ENCODE peak calls at places on chromosomes 4 and X, in five cellular contexts. T, N, E, K and W are unnamed samples.
A peak's percentile ranks its signal among the peaks of the same experiment; 100 is the strongest.

GRCh38 chr4:10173754-10174749 is 57.5 kb upstream of the WDR1 start:
- DNase-seq in T (no peak), N (no peak), E (no peak), K (no peak), W (no peak)

GRCh38 chrX:103211012-103211715 is 3.7 kb upstream of the BEX4 start:
- DNase-seq in T (peak; percentile 33), N (peak; percentile 60), E (no peak), K (peak; percentile 51), W (peak; percentile 53)

GRCh38 chr4:83599183-83599582 is 63.3 kb downstream of the GPAT3 start:
- DNase-seq in T (no peak), N (peak; percentile 59), E (no peak), K (peak; percentile 49), W (peak; percentile 57)

GRCh38 chrX:11423362-11423818 is 130.2 kb downstream of the AMELX start:
- DNase-seq in T (no peak), N (peak; percentile 92), E (no peak), K (peak; percentile 76), W (peak; percentile 85)

GRCh38 chr4:33924239-33924638 is 2320.1 kb downstream of the ARAP2 start:
- DNase-seq in T (no peak), N (peak; percentile 85), E (no peak), K (peak; percentile 74), W (peak; percentile 84)

GRCh38 chr4:134777626-134778025 is 576.0 kb upstream of the PABPC4L start:
- DNase-seq in T (no peak), N (no peak), E (no peak), K (peak; percentile 5), W (no peak)

GRCh38 chr4:74252933-74253332 is 55.3 kb upstream of the EPGN start:
- DNase-seq in T (no peak), N (no peak), E (no peak), K (no peak), W (no peak)

GRCh38 chrX:153873282-153874090 is 12.5 kb downstream of the L1CAM start:
- DNase-seq in T (no peak), N (no peak), E (no peak), K (no peak), W (no peak)

GRCh38 chr4:181143241-181143854 is 1099.9 kb upstream of the TENM3 start:
- DNase-seq in T (peak; percentile 24), N (peak; percentile 78), E (peak; percentile 81), K (peak; percentile 77), W (peak; percentile 73)

GRCh38 chr4:140635606-140636005 is 66.8 kb upstream of the UCP1 start:
- DNase-seq in T (no peak), N (no peak), E (no peak), K (peak; percentile 9), W (no peak)

GRCh38 chrX:19670854-19671620 is 155.7 kb upstream of the MAP3K15 start:
- DNase-seq in T (no peak), N (peak; percentile 87), E (peak; percentile 43), K (peak; percentile 84), W (peak; percentile 77)

GRCh38 chrX:132401935-132402334 is 86.9 kb downstream of the MBNL3 start:
- DNase-seq in T (no peak), N (no peak), E (no peak), K (peak; percentile 35), W (no peak)

GRCh38 chrX:141902366-141902765 is 1.3 kb upstream of the MAGEC1 start:
- DNase-seq in T (no peak), N (no peak), E (no peak), K (no peak), W (no peak)

GRCh38 chrX:23292979-23293651 is 41.5 kb upstream of the PTCHD1 start:
- DNase-seq in T (no peak), N (no peak), E (peak; percentile 44), K (peak; percentile 62), W (no peak)

GRCh38 chr4:86358176-86358701 is 1.6 kb downstream of the MAPK10 start:
- DNase-seq in T (no peak), N (no peak), E (peak; percentile 46), K (no peak), W (peak; percentile 68)

GRCh38 chr4:119835511-119835910 is 206.9 kb upstream of the PDE5A start:
- DNase-seq in T (no peak), N (peak; percentile 46), E (no peak), K (peak; percentile 35), W (peak; percentile 97)

GRCh38 chr4:8590546-8590880 is 2.1 kb upstream of the CPZ start:
- DNase-seq in T (no peak), N (no peak), E (no peak), K (no peak), W (no peak)

GRCh38 chr4:3822230-3822947 is 56.2 kb downstream of the ADRA2C start:
- DNase-seq in T (no peak), N (no peak), E (no peak), K (peak; percentile 2), W (peak; percentile 7)

GRCh38 chr4:122142687-122143086 is 9.4 kb upstream of the BLTP1 start:
- DNase-seq in T (no peak), N (no peak), E (no peak), K (no peak), W (no peak)

GRCh38 chr4:182789588-182789987 is 127.6 kb downstream of the DCTD start:
- DNase-seq in T (no peak), N (no peak), E (no peak), K (no peak), W (no peak)

DNA sequence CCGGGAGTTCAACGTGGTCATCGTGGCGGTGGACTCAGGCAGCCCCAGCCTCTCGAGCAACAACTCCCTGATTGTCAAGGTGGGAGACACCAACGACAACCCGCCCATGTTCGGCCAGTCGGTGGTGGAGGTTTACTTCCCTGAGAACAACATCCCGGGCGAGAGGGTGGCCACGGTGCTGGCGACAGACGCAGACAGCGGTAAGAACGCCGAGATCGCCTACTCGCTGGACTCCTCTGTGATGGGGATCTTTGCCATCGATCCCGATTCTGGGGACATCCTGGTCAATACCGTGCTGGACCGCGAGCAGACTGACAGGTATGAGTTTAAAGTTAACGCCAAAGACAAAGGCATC is 2.7 kb downstream of the PCDH7 start:
- DNase-seq in T (no peak), N (no peak), E (no peak), K (no peak), W (no peak)
- H3K4me3 ChIP-seq in T (no peak overlapping the region), N (no peak overlapping the region), E (peak overlapping the region; percentile 58), K (peak overlapping the region; percentile 49), W (peak overlapping the region; percentile 53)

DNA sequence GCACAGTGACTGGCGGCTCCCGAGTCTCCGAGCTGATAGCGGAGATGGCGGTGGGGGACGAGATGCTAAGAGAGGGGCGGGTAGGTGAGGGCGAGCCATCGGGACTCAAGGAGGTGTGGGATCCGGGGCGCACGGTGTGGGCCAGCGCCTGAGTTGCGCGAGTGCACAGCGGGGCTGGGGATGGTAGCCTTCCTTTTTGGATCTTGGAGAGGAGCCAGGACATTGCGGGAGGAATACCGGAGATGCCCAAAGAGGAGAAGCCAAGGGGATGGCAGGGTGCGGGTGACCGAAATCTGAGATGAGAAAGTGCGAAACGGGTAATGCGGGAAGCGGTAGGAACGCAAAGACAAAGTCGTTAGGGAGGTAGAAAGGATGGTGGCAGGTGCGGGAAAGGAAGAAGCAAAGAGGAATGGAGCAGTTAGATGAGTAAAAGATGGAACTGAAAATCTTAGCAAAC is 438 bp upstream of the FAM184B start:
- DNase-seq in T (no peak), N (no peak), E (no peak), K (no peak), W (no peak)
- H3K4me3 ChIP-seq in T (no peak overlapping the region), N (no peak overlapping the region), E (peak overlapping the region; percentile 56), K (peak overlapping the region; percentile 41), W (peak overlapping the region; percentile 45)

GRCh38 chr4:77154074-77154473 is 2.9 kb upstream of the CCNG2 start:
- DNase-seq in T (no peak), N (no peak), E (no peak), K (no peak), W (no peak)
- H3K4me3 ChIP-seq in T (no peak overlapping the region), N (no peak overlapping the region), E (no peak overlapping the region), K (no peak overlapping the region), W (no peak overlapping the region)

DNA sequence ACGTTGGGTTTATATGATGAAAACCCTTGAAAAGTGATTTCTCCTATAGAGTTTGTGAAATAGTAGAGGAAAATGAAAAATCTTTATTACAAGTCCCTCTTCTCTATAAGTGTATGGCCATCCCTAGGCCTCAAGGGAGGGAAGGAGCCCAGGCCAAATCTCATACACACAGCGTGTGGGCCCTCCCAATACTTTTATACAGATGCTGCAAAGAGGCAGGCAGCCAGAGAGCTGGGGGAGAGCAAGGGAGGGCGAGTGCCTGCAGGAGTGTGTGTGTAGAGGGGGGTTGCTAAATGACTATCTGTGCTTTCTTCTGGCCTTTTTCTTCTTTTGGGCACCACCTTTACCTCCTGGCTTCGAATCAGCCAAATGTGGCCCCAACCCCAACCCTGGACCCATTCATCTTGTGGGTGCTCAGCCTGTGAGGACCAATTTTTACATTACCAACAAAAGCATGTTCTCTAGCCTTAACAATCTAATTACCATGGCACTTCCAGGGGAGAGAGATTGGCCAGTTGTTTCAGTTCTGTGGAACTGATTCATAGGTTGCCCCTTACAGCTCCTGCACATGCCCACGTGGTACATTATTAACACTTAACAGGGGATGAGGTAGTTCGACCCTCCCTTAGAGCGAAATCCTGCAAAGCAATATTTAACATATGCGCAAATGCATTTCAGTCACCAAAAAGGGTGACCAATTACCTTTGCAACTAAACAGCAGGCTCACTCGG is 2.0 kb downstream of the GPC3 start:
- DNase-seq in T (no peak), N (no peak), E (no peak), K (no peak), W (no peak)
- H3K4me3 ChIP-seq in T (no peak overlapping the region), N (no peak overlapping the region), E (no peak overlapping the region), K (no peak overlapping the region), W (no peak overlapping the region)

GRCh38 chr4:6643141-6643847 is 2.8 kb downstream of the MRFAP1 start:
- DNase-seq in T (no peak), N (no peak), E (no peak), K (no peak), W (no peak)
- H3K4me3 ChIP-seq in T (no peak overlapping the region), N (no peak overlapping the region), E (peak overlapping the region; percentile 76), K (no peak overlapping the region), W (no peak overlapping the region)

DNA sequence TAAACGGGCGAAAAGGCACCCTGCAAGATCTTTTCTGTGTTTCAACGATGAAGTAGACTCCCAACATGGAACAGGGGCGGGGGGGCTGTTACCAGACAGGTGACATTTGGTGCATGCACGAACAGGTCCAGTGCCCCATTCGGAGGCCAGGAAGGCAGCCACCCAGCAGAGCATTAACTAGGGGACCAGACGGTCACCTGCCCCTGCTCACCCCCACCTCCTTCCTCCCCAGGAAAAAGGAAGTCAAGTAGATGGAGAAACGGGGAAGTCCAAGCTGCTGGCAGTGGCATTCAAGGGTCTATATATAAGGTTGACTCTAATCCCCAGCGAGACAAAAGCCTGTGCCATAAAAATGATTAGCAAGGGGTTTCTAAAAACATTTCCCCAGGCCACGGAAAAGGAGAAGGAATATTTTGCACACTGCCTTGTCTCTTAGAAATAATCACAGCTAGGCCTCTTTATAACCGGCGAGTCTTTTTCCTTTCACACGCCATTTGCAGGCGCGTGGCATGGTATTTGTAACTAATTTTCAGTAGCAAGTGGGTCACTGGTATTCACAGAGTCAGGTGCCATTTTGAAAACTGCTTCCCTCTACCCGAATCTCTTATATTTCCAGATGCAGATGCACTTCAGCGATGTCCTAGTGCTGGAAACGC is 1.2 kb upstream of the TMSB4X start:
- DNase-seq in T (peak; percentile 34), N (no peak), E (no peak), K (no peak), W (no peak)
- H3K4me3 ChIP-seq in T (peak overlapping the region; percentile 97), N (peak overlapping the region; percentile 71), E (peak overlapping the region; percentile 68), K (no peak overlapping the region), W (peak overlapping the region; percentile 90)

DNA sequence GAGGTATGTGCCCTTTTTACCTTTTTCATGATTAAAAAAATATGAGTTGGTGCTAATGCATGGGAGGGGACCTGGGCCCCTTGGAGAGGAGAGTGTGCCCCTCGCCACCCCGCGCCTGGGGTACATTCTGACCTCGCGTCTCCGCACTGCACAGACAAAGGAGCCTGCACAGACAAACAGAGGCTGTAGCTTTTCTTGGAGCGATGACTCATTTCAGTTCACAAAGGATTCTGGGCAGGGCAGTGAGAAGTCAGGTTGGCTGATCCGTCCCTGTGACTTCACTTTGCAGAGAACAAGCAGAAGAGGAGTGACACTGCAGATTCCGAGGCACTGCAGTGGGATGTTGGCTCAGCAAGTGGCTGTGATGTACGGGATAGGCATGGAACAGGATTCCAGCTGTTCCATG is 82.9 kb downstream of the STOX2 start:
- DNase-seq in T (no peak), N (peak; percentile 89), E (peak; percentile 72), K (peak; percentile 92), W (peak; percentile 66)
- H3K4me3 ChIP-seq in T (no peak overlapping the region), N (peak overlapping the region; percentile 38), E (peak overlapping the region; percentile 54), K (peak overlapping the region; percentile 45), W (peak overlapping the region; percentile 41)